ENCODE peak calls at places on chromosome 1, in six cellular contexts. One of them, this sample, is unnamed.

GRCh38 chr1:203934651-203935050 is 73.3 kb downstream of the SNRPE start:
- DNase-seq in tibial artery: no peak
- DNase-seq in cardiac fibroblast: peak; percentile 48
- DNase-seq in fibroblast of the aortic adventitia: peak; percentile 78
- DNase-seq in GM13976: no peak
- DNase-seq in GM20000: no peak
- DNase-seq in this sample: no peak

GRCh38 chr1:170146861-170147260 is 1.1 kb downstream of the NTMT2 start:
- DNase-seq in cardiac fibroblast: no peak
- DNase-seq in GM13976: no peak
- DNase-seq in fibroblast of the aortic adventitia: no peak
- DNase-seq in tibial artery: no peak
- DNase-seq in GM20000: no peak
- DNase-seq in this sample: no peak

GRCh38 chr1:248696261-248696660 is 6.3 kb downstream of the OR14I1 start:
- DNase-seq in GM13976: no peak
- DNase-seq in cardiac fibroblast: no peak
- DNase-seq in fibroblast of the aortic adventitia: no peak
- DNase-seq in GM20000: no peak
- DNase-seq in tibial artery: no peak
- DNase-seq in this sample: no peak

GRCh38 chr1:227092054-227092453 is 152.0 kb downstream of the COQ8A start:
- DNase-seq in GM13976: no peak
- DNase-seq in tibial artery: no peak
- DNase-seq in cardiac fibroblast: peak; percentile 20
- DNase-seq in GM20000: no peak
- DNase-seq in fibroblast of the aortic adventitia: peak; percentile 32
- DNase-seq in this sample: no peak

GRCh38 chr1:17148950-17149608 is 29.8 kb upstream of the PADI2 start:
- DNase-seq in tibial artery: no peak
- DNase-seq in fibroblast of the aortic adventitia: no peak
- DNase-seq in GM20000: no peak
- DNase-seq in GM13976: no peak
- DNase-seq in cardiac fibroblast: peak; percentile 19
- DNase-seq in this sample: no peak

GRCh38 chr1:22080184-22080583 is 27.7 kb downstream of the CDC42 start:
- DNase-seq in fibroblast of the aortic adventitia: no peak
- DNase-seq in GM13976: no peak
- DNase-seq in cardiac fibroblast: no peak
- DNase-seq in tibial artery: no peak
- DNase-seq in GM20000: no peak
- DNase-seq in this sample: no peak

GRCh38 chr1:169031566-169032224 is 74.8 kb upstream of the ATP1B1 start:
- DNase-seq in GM13976: no peak
- DNase-seq in cardiac fibroblast: no peak
- DNase-seq in fibroblast of the aortic adventitia: peak; percentile 34
- DNase-seq in GM20000: no peak
- DNase-seq in tibial artery: no peak
- DNase-seq in this sample: no peak

GRCh38 chr1:216478238-216478637 is 55.0 kb upstream of the USH2A start:
- DNase-seq in GM13976: no peak
- DNase-seq in cardiac fibroblast: no peak
- DNase-seq in tibial artery: no peak
- DNase-seq in fibroblast of the aortic adventitia: no peak
- DNase-seq in GM20000: no peak
- DNase-seq in this sample: no peak

GRCh38 chr1:193104496-193104905 is 713 bp downstream of the GLRX2 start:
- DNase-seq in fibroblast of the aortic adventitia: no peak
- DNase-seq in GM20000: peak; percentile 50
- DNase-seq in cardiac fibroblast: peak; percentile 47
- DNase-seq in GM13976: peak; percentile 53
- DNase-seq in tibial artery: peak; percentile 52
- DNase-seq in this sample: peak; percentile 65

GRCh38 chr1:184210048-184210447 is 158.5 kb downstream of the TSEN15 start:
- DNase-seq in GM13976: no peak
- DNase-seq in tibial artery: no peak
- DNase-seq in GM20000: no peak
- DNase-seq in fibroblast of the aortic adventitia: peak; percentile 50
- DNase-seq in cardiac fibroblast: peak; percentile 33
- DNase-seq in this sample: no peak

GRCh38 chr1:113391643-113392271 is 1.4 kb downstream of the MAGI3 start:
- DNase-seq in fibroblast of the aortic adventitia: peak; percentile 30
- DNase-seq in GM20000: no peak
- DNase-seq in tibial artery: no peak
- DNase-seq in cardiac fibroblast: no peak
- DNase-seq in GM13976: no peak
- DNase-seq in this sample: no peak

DNA sequence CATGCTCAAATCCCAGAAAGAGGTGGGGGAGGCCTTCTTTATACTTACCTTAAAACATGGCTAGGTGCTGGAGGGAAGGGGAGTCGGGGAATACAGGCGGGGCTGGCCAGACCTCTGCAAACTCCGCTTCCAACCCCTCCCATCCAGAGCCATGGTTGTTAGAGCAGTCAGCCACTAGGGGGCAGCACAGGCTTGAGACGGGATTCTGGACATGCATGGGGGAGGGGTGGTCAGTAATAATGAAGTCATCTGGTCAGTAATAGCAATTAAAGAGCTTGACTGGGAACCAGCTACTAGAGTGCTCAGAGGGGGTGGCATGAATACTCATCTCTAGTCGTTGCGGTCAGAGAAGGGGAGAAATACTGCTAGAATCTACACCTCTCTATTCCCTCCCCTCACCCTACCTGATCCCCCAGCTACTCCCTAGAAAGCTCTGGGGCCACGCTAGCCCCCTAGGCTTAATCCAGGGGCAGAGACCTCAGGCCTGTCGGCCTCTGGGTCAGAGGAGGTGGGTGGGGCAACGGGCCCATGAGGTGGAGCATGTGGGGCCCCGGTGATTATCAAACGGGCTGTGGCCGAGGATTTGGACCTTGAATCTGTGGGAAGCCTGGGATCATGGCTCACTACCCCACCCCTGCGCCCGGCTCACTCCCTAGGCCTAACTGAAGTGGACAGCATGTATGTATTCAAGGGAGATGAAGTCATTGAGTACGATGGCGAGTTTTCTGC is 2.9 kb downstream of the CASQ1 start:
- DNase-seq in tibial artery: peak; percentile 86
- DNase-seq in cardiac fibroblast: peak; percentile 89
- DNase-seq in GM20000: peak; percentile 73
- DNase-seq in GM13976: peak; percentile 80
- DNase-seq in fibroblast of the aortic adventitia: peak; percentile 87
- DNase-seq in this sample: peak; percentile 86
- TF ChIP-seq CTCF in tibial artery: peak; percentile 90
- TF ChIP-seq CTCF in cardiac fibroblast: peak; percentile 91
- TF ChIP-seq CTCF in GM20000: peak; percentile 95
- TF ChIP-seq CTCF in GM13976: peak; percentile 95
- TF ChIP-seq CTCF in fibroblast of the aortic adventitia: peak; percentile 97
- TF ChIP-seq CTCF in this sample: peak; percentile 95

DNA sequence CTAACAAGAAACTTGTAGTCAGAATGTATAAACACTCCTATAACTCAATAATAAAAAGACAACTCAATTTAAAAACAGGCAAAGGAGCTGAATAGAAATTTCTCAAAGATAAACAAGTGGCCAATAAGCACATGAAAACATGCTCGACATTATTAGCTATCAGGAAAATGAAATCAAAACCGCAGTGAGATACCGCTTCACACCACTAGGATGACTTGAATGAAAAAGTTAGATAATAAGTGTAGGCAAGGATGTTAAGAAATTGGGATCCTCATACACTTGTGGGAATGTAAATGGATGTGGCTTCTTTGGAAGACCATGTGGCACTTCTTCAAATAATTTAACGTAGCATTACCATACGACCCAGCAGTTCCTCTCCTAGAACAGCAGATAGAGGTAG is 8.9 kb downstream of the RALGPS2 start:
- DNase-seq in cardiac fibroblast: no peak
- DNase-seq in tibial artery: no peak
- DNase-seq in GM13976: no peak
- DNase-seq in GM20000: no peak
- DNase-seq in fibroblast of the aortic adventitia: no peak
- DNase-seq in this sample: no peak
- TF ChIP-seq CTCF in cardiac fibroblast: peak; percentile 42
- TF ChIP-seq CTCF in tibial artery: no peak
- TF ChIP-seq CTCF in GM13976: no peak
- TF ChIP-seq CTCF in GM20000: no peak
- TF ChIP-seq CTCF in fibroblast of the aortic adventitia: peak; percentile 50
- TF ChIP-seq CTCF in this sample: no peak

GRCh38 chr1:152479792-152480595 is 30.6 kb upstream of the LCE5A start:
- DNase-seq in GM13976: peak; percentile 49
- DNase-seq in tibial artery: no peak
- DNase-seq in cardiac fibroblast: peak; percentile 21
- DNase-seq in fibroblast of the aortic adventitia: peak; percentile 37
- DNase-seq in GM20000: peak; percentile 49
- DNase-seq in this sample: no peak
- TF ChIP-seq CTCF in GM13976: peak; percentile 39
- TF ChIP-seq CTCF in tibial artery: no peak
- TF ChIP-seq CTCF in cardiac fibroblast: peak; percentile 62
- TF ChIP-seq CTCF in fibroblast of the aortic adventitia: peak; percentile 64
- TF ChIP-seq CTCF in GM20000: peak; percentile 22
- TF ChIP-seq CTCF in this sample: peak; percentile 48

GRCh38 chr1:97163591-97164275 is 442.1 kb downstream of the PTBP2 start:
- DNase-seq in GM20000: no peak
- DNase-seq in GM13976: no peak
- DNase-seq in tibial artery: no peak
- DNase-seq in cardiac fibroblast: no peak
- DNase-seq in fibroblast of the aortic adventitia: no peak
- DNase-seq in this sample: no peak
- TF ChIP-seq CTCF in GM20000: no peak
- TF ChIP-seq CTCF in GM13976: no peak
- TF ChIP-seq CTCF in tibial artery: no peak
- TF ChIP-seq CTCF in cardiac fibroblast: no peak
- TF ChIP-seq CTCF in fibroblast of the aortic adventitia: no peak
- TF ChIP-seq CTCF in this sample: no peak

GRCh38 chr1:119781434-119782210 is 12.9 kb upstream of the HMGCS2 start:
- DNase-seq in GM13976: no peak
- DNase-seq in GM20000: no peak
- DNase-seq in cardiac fibroblast: no peak
- DNase-seq in fibroblast of the aortic adventitia: no peak
- DNase-seq in tibial artery: no peak
- DNase-seq in this sample: no peak
- TF ChIP-seq CTCF in GM13976: no peak
- TF ChIP-seq CTCF in GM20000: no peak
- TF ChIP-seq CTCF in cardiac fibroblast: no peak
- TF ChIP-seq CTCF in fibroblast of the aortic adventitia: no peak
- TF ChIP-seq CTCF in tibial artery: no peak
- TF ChIP-seq CTCF in this sample: no peak

GRCh38 chr1:172956871-172957270 is 93.9 kb downstream of the TNFSF18 start:
- DNase-seq in GM13976: no peak
- DNase-seq in cardiac fibroblast: no peak
- DNase-seq in fibroblast of the aortic adventitia: no peak
- DNase-seq in tibial artery: no peak
- DNase-seq in GM20000: no peak
- DNase-seq in this sample: no peak
- TF ChIP-seq CTCF in GM13976: no peak
- TF ChIP-seq CTCF in cardiac fibroblast: no peak
- TF ChIP-seq CTCF in fibroblast of the aortic adventitia: no peak
- TF ChIP-seq CTCF in tibial artery: no peak
- TF ChIP-seq CTCF in GM20000: no peak
- TF ChIP-seq CTCF in this sample: no peak

GRCh38 chr1:44608141-44608540 is 66.1 kb downstream of the TMEM53 start:
- DNase-seq in cardiac fibroblast: no peak
- DNase-seq in tibial artery: no peak
- DNase-seq in GM20000: peak; percentile 20
- DNase-seq in fibroblast of the aortic adventitia: no peak
- DNase-seq in GM13976: no peak
- DNase-seq in this sample: no peak
- TF ChIP-seq CTCF in cardiac fibroblast: peak; percentile 36
- TF ChIP-seq CTCF in tibial artery: no peak
- TF ChIP-seq CTCF in GM20000: no peak
- TF ChIP-seq CTCF in fibroblast of the aortic adventitia: peak; percentile 23
- TF ChIP-seq CTCF in GM13976: no peak
- TF ChIP-seq CTCF in this sample: no peak

DNA sequence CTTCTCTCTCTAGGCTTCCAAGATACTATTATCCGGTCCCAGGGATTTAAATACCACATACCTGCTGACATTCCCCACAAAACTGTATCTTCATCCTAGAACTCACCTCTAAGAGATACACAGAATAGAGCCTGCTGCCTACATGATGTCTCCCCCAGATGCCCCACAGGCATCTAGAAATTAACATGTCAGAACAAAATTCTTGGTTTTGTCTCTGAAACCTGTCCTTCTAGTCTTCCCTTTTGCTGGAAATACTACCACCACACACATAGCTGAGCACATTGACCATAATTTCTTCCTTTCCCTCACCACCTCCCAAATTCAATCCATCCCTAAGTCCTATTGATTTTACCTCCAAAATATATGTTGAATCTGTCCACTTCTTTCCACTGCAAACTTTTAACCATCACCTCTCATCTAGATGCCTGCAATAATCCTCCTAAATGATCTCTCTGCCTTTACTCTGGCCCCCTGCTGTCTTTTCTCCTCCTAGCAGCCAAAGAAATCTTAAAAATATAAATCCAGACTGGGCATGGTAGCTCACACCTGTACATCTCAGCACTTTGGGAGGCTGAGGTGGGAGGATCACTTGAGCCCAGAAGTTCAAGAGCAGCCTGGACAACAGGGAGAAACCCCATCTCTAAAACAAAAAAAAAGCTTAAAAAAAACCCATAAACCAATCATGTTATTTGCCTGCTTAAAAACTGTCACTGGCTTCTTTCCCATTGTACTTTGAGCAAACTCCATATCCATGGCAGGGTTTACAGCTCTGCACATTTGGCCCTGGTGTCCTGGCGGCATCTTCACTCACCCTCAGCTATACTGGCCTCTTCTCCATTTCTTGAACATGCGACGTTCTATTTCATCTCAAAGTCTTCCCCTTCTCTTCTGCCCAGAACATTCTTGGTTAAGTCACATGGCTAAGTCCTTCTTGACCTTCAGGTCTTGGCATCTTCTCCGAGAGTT is 6.2 kb upstream of the FAM76A start:
- DNase-seq in fibroblast of the aortic adventitia: peak; percentile 20
- DNase-seq in tibial artery: no peak
- DNase-seq in cardiac fibroblast: peak; percentile 26
- DNase-seq in GM20000: no peak
- DNase-seq in GM13976: no peak
- DNase-seq in this sample: no peak
- TF ChIP-seq CTCF in fibroblast of the aortic adventitia: peak; percentile 59
- TF ChIP-seq CTCF in tibial artery: no peak
- TF ChIP-seq CTCF in cardiac fibroblast: peak; percentile 49
- TF ChIP-seq CTCF in GM20000: no peak
- TF ChIP-seq CTCF in GM13976: no peak
- TF ChIP-seq CTCF in this sample: no peak

This sample was measured in left lung.